ENCODE peak calls at places on chromosomes 7 and 10, in four cellular contexts. P, H, N and S are unnamed samples.

GRCh38 chr10:86365346-86366032 is 1.1 kb downstream of the GRID1 start:
- DNase-seq in P (no peak), H (peak), N (no peak), S (no peak)

GRCh38 chr7:38686888-38687287 is 55.7 kb upstream of the AMPH start:
- DNase-seq in P (no peak), H (no peak), N (no peak), S (no peak)

GRCh38 chr10:19815478-19816419 is 483 bp upstream of the PLXDC2 start:
- DNase-seq in P (no peak), H (peak), N (no peak), S (no peak)

GRCh38 chr7:22931011-22931410 is 82.9 kb downstream of the HYCC1 start:
- DNase-seq in P (no peak), H (no peak), N (no peak), S (no peak)

GRCh38 chr10:117544729-117545140 is 2.2 kb downstream of the EMX2 start:
- DNase-seq in P (no peak), H (no peak), N (no peak), S (no peak)

GRCh38 chr7:149872419-149873073 is 1.2 kb upstream of the ATP6V0E2 start:
- DNase-seq in P (peak), H (peak), N (peak), S (no peak)

GRCh38 chr10:72267819-72268404 is 5.8 kb upstream of the DDIT4 start:
- DNase-seq in P (no peak), H (no peak), N (no peak), S (no peak)

GRCh38 chr7:149853157-149853556 is 15.0 kb downstream of the ZNF862 start:
- DNase-seq in P (no peak), H (no peak), N (no peak), S (no peak)

GRCh38 chr7:66205736-66206080 is 574 bp downstream of the TPST1 start:
- DNase-seq in P (peak), H (no peak), N (no peak), S (no peak)

GRCh38 chr10:33240265-33240664 is 94.2 kb downstream of the NRP1 start:
- DNase-seq in P (no peak), H (no peak), N (no peak), S (no peak)

GRCh38 chr10:44032216-44032615 is 352.7 kb downstream of the CXCL12 start:
- DNase-seq in P (no peak), H (no peak), N (no peak), S (no peak)

GRCh38 chr7:94511763-94512162 is 2.2 kb downstream of the CASD1 start:
- DNase-seq in P (peak), H (no peak), N (no peak), S (no peak)